ENCODE peak calls at places on chromosomes 3 and 15, in six cellular contexts. Z is H1, F is HCT116, N is K562, E is HepG2, B is GM12878. W is an unnamed sample.

GRCh38 chr3:25235471-25235870 is 192.6 kb upstream of the RARB start:
- DNase-seq in E (no peak), N (no peak), F (no peak), Z (no peak), B (no peak), W (no peak)

GRCh38 chr3:99971761-99972160 is 142.5 kb downstream of the FILIP1L start:
- DNase-seq in F (no peak), Z (no peak), N (no peak), E (no peak), B (no peak), W (no peak)

GRCh38 chr3:136070953-136071949 is 105.7 kb downstream of the PPP2R3A start:
- DNase-seq in B (no peak), N (no peak), F (no peak), E (no peak), Z (no peak), W (peak; percentile 80)

GRCh38 chr3:31959951-31960792 is 20.9 kb downstream of the OSBPL10 start:
- DNase-seq in N (no peak), B (no peak), F (no peak), Z (peak; percentile 52), E (no peak), W (no peak)

GRCh38 chr3:64399205-64399800 is 174.0 kb upstream of the PRICKLE2 start:
- DNase-seq in F (peak; percentile 7), B (no peak), N (peak; percentile 13), Z (no peak), E (peak; percentile 21), W (peak; percentile 29)

GRCh38 chr15:68337826-68338225 is 60.3 kb downstream of the FEM1B start:
- DNase-seq in E (no peak), F (no peak), N (no peak), B (no peak), Z (no peak), W (no peak)

GRCh38 chr3:160055659-160056058 is 67.0 kb downstream of the IL12A start:
- DNase-seq in N (no peak), Z (no peak), B (no peak), F (no peak), E (no peak), W (no peak)

GRCh38 chr15:29765898-29766537 is 56.2 kb downstream of the TJP1 start:
- DNase-seq in F (no peak), E (no peak), B (no peak), Z (no peak), N (no peak), W (no peak)

GRCh38 chr3:42032693-42033349 is 58.3 kb upstream of the TRAK1 start:
- DNase-seq in Z (no peak), E (peak; percentile 95), N (no peak), F (no peak), B (no peak), W (peak; percentile 70)

GRCh38 chr15:39127151-39127815 is 453.6 kb upstream of the THBS1 start:
- DNase-seq in Z (no peak), B (no peak), E (no peak), N (peak; percentile 14), F (no peak), W (no peak)

GRCh38 chr3:65854606-65855304 is 184.0 kb downstream of the MAGI1 start:
- DNase-seq in F (no peak), B (no peak), E (no peak), N (no peak), Z (no peak), W (peak; percentile 68)

GRCh38 chr15:95742836-95743235 is 587.7 kb upstream of the NR2F2 start:
- DNase-seq in F (no peak), B (no peak), E (no peak), Z (no peak), N (no peak), W (peak; percentile 13)

GRCh38 chr3:173920386-173920785 is 522.8 kb downstream of the NLGN1 start:
- DNase-seq in E (no peak), N (no peak), Z (no peak), F (no peak), B (no peak), W (peak; percentile 12)

GRCh38 chr3:194497799-194498575 is 11.2 kb upstream of the ATP13A3 start:
- DNase-seq in N (no peak), F (no peak), Z (no peak), B (no peak), E (peak; percentile 58), W (no peak)

GRCh38 chr15:35182841-35183479 is 97.9 kb upstream of the NANOGP8 start:
- DNase-seq in N (no peak), F (no peak), B (peak; percentile 45), E (no peak), Z (peak; percentile 75), W (no peak)

GRCh38 chr3:141231923-141232861 is 567 bp downstream of the PXYLP1 start:
- DNase-seq in Z (peak; percentile 75), B (no peak), F (no peak), N (peak; percentile 15), E (no peak), W (peak; percentile 65)

GRCh38 chr3:57756528-57757401 is 656 bp downstream of the SLMAP start:
- DNase-seq in B (no peak), N (peak; percentile 35), F (no peak), E (peak; percentile 40), Z (peak; percentile 63), W (peak; percentile 11)

GRCh38 chr3:128240232-128240631 is 87.0 kb downstream of the EEFSEC start:
- DNase-seq in Z (no peak), E (no peak), N (no peak), B (no peak), F (no peak), W (no peak)

GRCh38 chr3:139629033-139629432 is 48.7 kb downstream of the NMNAT3 start:
- DNase-seq in B (no peak), N (peak; percentile 22), F (peak; percentile 18), E (peak; percentile 36), Z (no peak), W (peak; percentile 53)

GRCh38 chr15:33994005-33994615 is 25.8 kb downstream of the CHRM5 start:
- DNase-seq in E (peak; percentile 45), B (no peak), F (peak; percentile 22), Z (peak; percentile 60), N (no peak), W (peak; percentile 63)

GRCh38 chr15:89792106-89792805 is 16.1 kb downstream of the MESP2 start:
- DNase-seq in Z (no peak), N (no peak), B (no peak), F (no peak), E (no peak), W (no peak)

GRCh38 chr3:99895706-99896441 is 78.2 kb downstream of the CMSS1 start:
- DNase-seq in E (peak; percentile 82), F (peak; percentile 37), Z (no peak), B (no peak), N (no peak), W (no peak)

GRCh38 chr3:58766587-58767282 is 100.2 kb upstream of the FAM3D start:
- DNase-seq in B (no peak), N (no peak), Z (no peak), F (no peak), E (no peak), W (no peak)

GRCh38 chr3:52655895-52656294 is 29.8 kb downstream of the PBRM1 start:
- DNase-seq in Z (no peak), F (no peak), E (no peak), N (no peak), B (no peak), W (no peak)

GRCh38 chr15:38424101-38424552 is 29.8 kb upstream of the FAM98B start:
- DNase-seq in Z (no peak), F (no peak), N (no peak), B (peak; percentile 48), E (no peak), W (no peak)

DNA sequence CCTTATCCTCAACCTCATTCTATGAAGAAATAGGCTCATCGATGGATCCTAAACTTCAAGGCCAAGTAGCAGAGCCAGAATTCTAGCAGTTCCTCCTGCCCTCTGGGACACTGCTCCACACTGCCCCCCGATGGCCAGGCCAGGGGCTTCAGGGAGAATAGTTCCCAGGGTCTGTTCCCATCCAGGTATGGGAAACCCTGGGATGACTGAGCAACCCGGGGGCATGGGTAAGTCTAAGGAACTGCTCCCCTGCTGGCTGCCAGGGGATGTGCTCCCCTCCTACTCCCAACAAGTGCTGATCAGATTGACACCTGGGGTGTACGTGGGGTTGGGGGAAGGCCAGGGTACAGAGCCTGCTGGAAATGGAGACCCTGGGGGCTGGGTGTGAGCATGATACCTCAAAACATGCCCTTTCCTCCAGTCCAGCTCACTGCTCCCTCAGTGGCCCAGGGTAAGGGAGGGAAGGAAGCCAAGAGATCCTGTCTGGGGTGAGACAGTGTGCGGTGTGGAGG is 7.6 kb downstream of the ULK3 start:
- DNase-seq in E (peak; percentile 70), F (peak; percentile 69), Z (peak; percentile 98), N (peak; percentile 77), B (no peak), W (peak; percentile 80)
- TF ChIP-seq JUND in E (no peak), F (no peak), Z (peak; percentile 50), N (no peak), B (no peak), W (no peak)

GRCh38 chr3:147213633-147214032 is 192.7 kb downstream of the ZIC4 start:
- DNase-seq in F (no peak), Z (no peak), B (no peak), E (no peak), N (no peak), W (no peak)

GRCh38 chr3:147216143-147216673 is 190.1 kb downstream of the ZIC4 start:
- DNase-seq in B (no peak), E (no peak), N (no peak), Z (no peak), F (no peak), W (no peak)

GRCh38 chr3:147215660-147216059 is 190.7 kb downstream of the ZIC4 start:
- DNase-seq in E (no peak), B (no peak), F (no peak), Z (no peak), N (no peak), W (no peak)

DNA sequence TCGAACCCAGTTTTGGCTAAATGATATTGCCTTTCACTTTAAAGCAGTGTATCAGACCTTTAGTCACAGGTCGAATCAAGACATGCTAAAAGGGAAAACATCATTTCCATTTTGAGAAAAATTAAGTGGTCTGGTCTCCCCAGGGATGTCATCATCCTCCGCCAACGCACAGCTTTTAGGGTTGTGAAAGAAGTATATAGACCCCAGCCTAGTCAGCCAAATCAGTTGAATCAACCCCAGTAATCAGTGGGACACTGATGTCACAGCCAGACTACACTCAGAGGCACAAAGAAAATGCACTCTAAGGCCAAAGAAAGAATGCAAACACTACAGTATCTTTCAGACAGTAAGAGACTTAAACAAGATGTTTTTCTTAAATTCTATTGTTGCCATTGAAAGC is 187.4 kb downstream of the ZIC4 start:
- DNase-seq in N (no peak), Z (no peak), F (no peak), B (no peak), E (no peak), W (no peak)
- TF ChIP-seq JUND in N (no peak), Z (no peak), F (no peak), B (no peak), E (no peak), W (no peak)

GRCh38 chr15:66043264-66043663 is 174.0 kb downstream of the RAB11A start:
- DNase-seq in N (no peak), E (peak; percentile 65), Z (no peak), F (no peak), B (no peak), W (no peak)
- TF ChIP-seq JUND in N (no peak), E (no peak), Z (no peak), F (no peak), B (no peak), W (no peak)

DNA sequence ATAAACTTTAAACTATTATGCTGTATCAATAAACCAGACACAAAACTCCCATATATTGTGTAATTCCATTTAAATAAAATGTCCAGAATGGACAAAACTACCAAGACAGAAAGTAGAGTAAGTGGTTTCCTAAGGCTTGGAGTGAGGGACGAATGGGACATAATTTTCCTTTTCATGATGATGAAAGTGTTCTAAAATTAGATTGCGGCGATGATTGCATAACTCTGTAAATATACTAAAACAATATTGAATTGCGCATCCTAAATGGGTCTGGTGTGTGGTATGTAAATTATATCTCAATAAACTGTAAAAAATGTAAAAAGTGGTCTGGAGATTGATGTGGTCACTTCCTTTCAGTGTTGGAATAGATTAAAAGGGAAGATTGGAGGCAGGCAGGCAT is 105.9 kb upstream of the KCNAB1 start:
- DNase-seq in Z (no peak), E (no peak), B (no peak), F (no peak), N (no peak), W (no peak)
- TF ChIP-seq JUND in Z (no peak), E (no peak), B (no peak), F (no peak), N (no peak), W (no peak)

W was measured in T47D.